ENCODE peak calls at places on chromosome 1, in nine cellular contexts. I is AG09309, P is HL-60, D is left ventricle myocardium inferior, R is hepatocyte, X is SJSA1, G is fibroblast of mammary gland, W is neuronal stem cell, S is epithelial cell of esophagus. N is an unnamed sample.

GRCh38 chr1:11944358-11944981 is 10.0 kb downstream of the PLOD1 start:
- DNase-seq in P (no peak), W (peak; percentile 42), S (no peak), I (no peak), D (no peak), R (peak; percentile 73), X (no peak), G (no peak), N (no peak)

GRCh38 chr1:199931666-199932377 is 95.7 kb upstream of the NR5A2 start:
- DNase-seq in W (no peak), G (peak; percentile 9), R (no peak), I (no peak), X (no peak), D (no peak), S (no peak), P (peak; percentile 38), N (no peak)

GRCh38 chr1:17596186-17596585 is 56.7 kb downstream of the ARHGEF10L start:
- DNase-seq in R (peak; percentile 46), G (no peak), W (no peak), X (no peak), I (no peak), D (no peak), P (no peak), S (no peak), N (no peak)

GRCh38 chr1:228478912-228479665 is 8.1 kb upstream of the RNF187 start:
- DNase-seq in D (no peak), I (no peak), G (no peak), S (no peak), R (no peak), X (peak; percentile 80), W (no peak), P (no peak), N (peak; percentile 48)

GRCh38 chr1:245437401-245437800 is 282.6 kb downstream of the KIF26B start:
- DNase-seq in D (no peak), I (no peak), P (no peak), W (no peak), R (no peak), S (no peak), G (no peak), X (no peak), N (no peak)

GRCh38 chr1:36380003-36380631 is 5.6 kb downstream of the STK40 start:
- DNase-seq in D (no peak), W (no peak), X (no peak), R (no peak), P (no peak), S (no peak), I (no peak), G (no peak), N (no peak)

GRCh38 chr1:193590102-193590501 is 403.7 kb upstream of the B3GALT2 start:
- DNase-seq in D (no peak), G (no peak), R (no peak), I (no peak), X (no peak), S (no peak), P (no peak), W (no peak), N (no peak)

GRCh38 chr1:1601564-1602320 is 1.8 kb upstream of the FNDC10 start:
- DNase-seq in I (no peak), S (no peak), P (no peak), D (no peak), G (no peak), R (no peak), W (no peak), X (no peak), N (no peak)

GRCh38 chr1:94736549-94736948 is 83.6 kb upstream of the SLC44A3 start:
- DNase-seq in W (no peak), R (no peak), D (no peak), P (no peak), S (no peak), I (no peak), X (no peak), G (no peak), N (no peak)

GRCh38 chr1:94736073-94736472 is 84.1 kb upstream of the SLC44A3 start:
- DNase-seq in W (no peak), G (no peak), I (no peak), S (no peak), X (no peak), R (no peak), P (no peak), D (no peak), N (no peak)

GRCh38 chr1:94738371-94738770 is 81.8 kb upstream of the SLC44A3 start:
- DNase-seq in S (no peak), W (no peak), D (no peak), G (no peak), X (peak; percentile 62), I (no peak), P (no peak), R (no peak), N (no peak)

GRCh38 chr1:94737124-94737998 is 82.8 kb upstream of the SLC44A3 start:
- DNase-seq in G (peak; percentile 69), I (no peak), W (no peak), X (peak; percentile 52), R (peak; percentile 44), P (peak; percentile 67), D (no peak), S (no peak), N (no peak)

DNA sequence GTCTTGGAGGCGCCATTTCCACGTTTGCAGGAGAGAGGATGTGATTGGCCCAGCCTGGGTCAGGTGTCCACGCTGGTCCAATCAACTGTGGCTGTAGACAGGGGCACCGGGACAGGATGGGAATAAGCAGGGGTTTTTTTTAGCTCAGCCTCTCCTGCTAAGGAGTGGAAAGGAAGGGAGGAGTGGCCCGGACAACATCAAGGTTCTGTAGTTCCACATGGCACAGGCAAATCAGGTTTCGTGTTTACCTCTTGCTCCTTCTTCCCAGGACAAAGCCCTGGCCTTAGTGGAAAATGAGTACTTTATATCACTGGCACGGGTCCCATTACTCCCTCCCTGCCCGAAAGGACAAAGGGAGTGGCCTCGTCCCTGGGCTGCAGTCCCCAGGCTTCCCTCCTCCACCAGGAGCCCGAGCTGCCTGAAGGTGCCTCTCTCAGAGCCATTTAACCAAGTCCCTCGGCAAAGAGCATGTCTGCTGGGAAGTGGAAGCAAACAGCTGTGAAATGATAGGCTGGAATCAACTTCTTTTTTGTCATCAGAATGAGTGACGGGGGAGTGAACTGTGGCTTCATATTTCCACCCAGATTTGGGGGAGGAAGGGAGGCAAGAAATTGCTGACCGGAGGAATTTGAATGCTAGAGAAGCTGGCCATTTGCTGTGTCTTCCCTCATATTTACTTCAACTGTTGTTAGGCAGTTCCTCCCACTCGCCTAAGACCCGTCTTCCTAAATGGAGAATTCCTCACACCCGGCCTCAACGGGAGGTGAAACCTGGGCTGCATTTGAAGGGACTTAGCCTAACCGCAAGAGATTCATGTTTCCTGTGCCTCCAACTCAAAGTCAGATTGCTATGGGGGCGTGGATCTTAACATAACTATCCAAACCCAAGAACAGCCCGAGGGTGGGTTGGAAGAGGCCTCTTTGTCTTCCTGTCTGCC is 84.9 kb upstream of the SLC44A3 start:
- DNase-seq in S (peak; percentile 82), P (no peak), R (peak; percentile 44), W (no peak), X (peak; percentile 66), I (no peak), D (peak; percentile 41), G (peak; percentile 75), N (no peak)
- H3K4me3 ChIP-seq in S (no peak overlapping the region), P (no peak overlapping the region), R (no peak overlapping the region), W (no peak overlapping the region), X (no peak overlapping the region), I (no peak overlapping the region), D (peak overlapping the region; percentile 18), G (no peak overlapping the region), N (no peak overlapping the region)

DNA sequence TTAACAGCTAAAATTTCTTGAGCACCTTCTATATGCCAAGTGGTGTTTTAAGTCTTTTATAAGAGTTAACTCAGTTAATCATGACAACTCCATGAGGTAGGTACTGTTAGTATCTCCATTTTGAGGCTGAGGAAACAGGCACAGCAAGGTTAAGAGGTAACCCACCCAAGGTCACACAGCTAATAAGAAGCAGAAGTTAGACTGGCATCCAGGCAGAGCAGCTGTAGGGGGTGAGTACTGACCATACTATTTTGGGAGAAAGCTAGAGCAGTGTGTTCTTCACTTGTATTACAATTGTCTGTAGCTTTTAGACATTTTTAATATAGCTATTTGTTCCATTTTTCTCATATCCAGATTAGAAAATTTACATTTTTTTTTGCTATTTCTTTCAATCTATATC is 4.8 kb downstream of the ATP6V1G3 start:
- DNase-seq in D (no peak), G (no peak), P (no peak), I (no peak), W (no peak), R (no peak), X (no peak), S (no peak), N (no peak)
- H3K4me3 ChIP-seq in D (no peak overlapping the region), G (no peak overlapping the region), P (no peak overlapping the region), I (no peak overlapping the region), W (no peak overlapping the region), R (no peak overlapping the region), X (no peak overlapping the region), S (no peak overlapping the region), N (no peak overlapping the region)

DNA sequence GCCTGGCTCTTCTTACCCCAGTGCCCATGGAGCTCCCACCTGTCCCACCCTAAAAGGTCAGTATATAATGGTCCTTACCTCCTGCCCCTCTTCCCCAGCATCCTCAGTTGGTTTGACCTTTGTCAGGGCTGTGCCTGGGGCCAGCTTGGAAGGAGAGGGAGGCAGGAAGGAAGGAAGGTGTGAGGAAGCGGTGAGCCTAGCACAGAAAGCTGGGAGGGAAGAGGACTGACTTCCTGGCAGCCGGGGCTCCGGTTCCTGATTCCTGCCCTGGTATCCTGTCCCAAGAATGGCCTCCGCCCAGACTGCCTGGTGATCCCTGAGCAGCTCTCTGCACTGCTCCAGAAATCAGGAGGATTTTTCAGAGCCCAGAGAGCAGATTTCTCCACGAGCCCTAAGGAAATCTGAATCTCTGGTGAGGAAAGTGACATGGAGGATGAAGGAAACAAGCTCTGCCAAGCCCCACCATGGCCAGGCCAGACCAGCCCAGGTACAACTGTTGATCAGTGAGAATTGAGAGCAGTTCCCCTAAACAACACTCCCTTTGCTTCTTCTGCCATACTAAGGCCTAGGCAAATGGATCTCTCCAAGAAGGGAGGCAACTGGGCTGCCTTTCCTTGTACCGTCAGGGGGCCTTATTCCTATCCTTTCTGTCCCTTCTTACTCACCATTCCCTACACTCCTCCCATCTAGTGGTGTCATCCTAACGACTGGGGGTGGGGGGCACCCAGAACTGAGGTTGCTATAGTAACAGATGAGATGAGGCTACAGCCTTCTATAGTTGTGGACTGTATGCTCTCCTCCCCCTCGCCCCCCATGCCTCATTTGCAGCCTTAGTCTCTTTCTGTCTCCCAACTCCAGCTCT is 3.2 kb downstream of the PEA15 start:
- DNase-seq in D (peak; percentile 25), R (no peak), W (no peak), P (no peak), G (peak; percentile 23), S (no peak), I (no peak), X (no peak), N (no peak)
- H3K4me3 ChIP-seq in D (peak overlapping the region; percentile 95), R (no peak overlapping the region), W (no peak overlapping the region), P (no peak overlapping the region), G (no peak overlapping the region), S (no peak overlapping the region), I (no peak overlapping the region), X (no peak overlapping the region), N (no peak overlapping the region)

GRCh38 chr1:47711211-47711847 is 273.5 kb downstream of the FOXD2 start:
- DNase-seq in G (no peak), P (no peak), R (no peak), I (no peak), W (no peak), S (no peak), D (no peak), X (no peak), N (no peak)

GRCh38 chr1:47709302-47710074 is 271.6 kb downstream of the FOXD2 start:
- DNase-seq in X (no peak), P (no peak), W (peak; percentile 78), R (peak; percentile 67), G (no peak), D (no peak), S (no peak), I (no peak), N (no peak)

GRCh38 chr1:47710075-47711071 is 272.5 kb downstream of the FOXD2 start:
- DNase-seq in X (peak; percentile 70), G (peak; percentile 42), W (peak; percentile 80), R (peak; percentile 85), I (no peak), D (peak; percentile 74), P (no peak), S (peak; percentile 50), N (peak; percentile 62)

GRCh38 chr1:47707887-47708535 is 270.2 kb downstream of the FOXD2 start:
- DNase-seq in G (no peak), S (no peak), W (no peak), I (no peak), R (no peak), P (no peak), D (no peak), X (no peak), N (no peak)

GRCh38 chr1:47708658-47709301 is 270.9 kb downstream of the FOXD2 start:
- DNase-seq in S (no peak), W (no peak), X (no peak), D (no peak), I (no peak), P (no peak), R (peak; percentile 60), G (no peak), N (no peak)
- H3K4me3 ChIP-seq in S (no peak overlapping the region), W (peak overlapping the region; percentile 74), X (no peak overlapping the region), D (peak overlapping the region; percentile 64), I (no peak overlapping the region), P (no peak overlapping the region), R (peak overlapping the region; percentile 45), G (no peak overlapping the region), N (no peak overlapping the region)